ENCODE peak calls at places on chromosomes 7 and 10, in seven cellular contexts. One of them, this sample, is unnamed. For H3K36me3 and H3K4me1, the result is how much of the 10 kb centered on the place peaks cover.

GRCh38 chr10:6878067-6878412 is 298.0 kb upstream of the PRKCQ start:
- DNase-seq in lower lobe of right lung: no peak
- DNase-seq in uterus: no peak
- DNase-seq in prostate gland: peak
- DNase-seq in left ventricle myocardium inferior: no peak
- DNase-seq in neuronal stem cell: no peak
- DNase-seq in small intestine: no peak
- DNase-seq in this sample: no peak

GRCh38 chr7:157905740-157906461 is 569.1 kb downstream of the DNAJB6 start:
- DNase-seq in neuronal stem cell: no peak
- DNase-seq in small intestine: no peak
- DNase-seq in lower lobe of right lung: no peak
- DNase-seq in left ventricle myocardium inferior: peak
- DNase-seq in prostate gland: no peak
- DNase-seq in uterus: no peak
- DNase-seq in this sample: no peak

GRCh38 chr10:104589431-104589830 is 51.7 kb upstream of the SORCS3 start:
- DNase-seq in left ventricle myocardium inferior: no peak
- DNase-seq in lower lobe of right lung: no peak
- DNase-seq in prostate gland: no peak
- DNase-seq in uterus: no peak
- DNase-seq in small intestine: no peak
- DNase-seq in neuronal stem cell: no peak
- DNase-seq in this sample: no peak

GRCh38 chr10:70478191-70479160 is at the start of gene PALD1:
- DNase-seq in neuronal stem cell: peak
- DNase-seq in left ventricle myocardium inferior: peak
- DNase-seq in small intestine: no peak
- DNase-seq in uterus: peak
- DNase-seq in prostate gland: peak
- DNase-seq in lower lobe of right lung: peak
- DNase-seq in this sample: peak

GRCh38 chr7:139960158-139960557 is 102.6 kb downstream of the PARP12 start:
- DNase-seq in neuronal stem cell: no peak
- DNase-seq in prostate gland: no peak
- DNase-seq in small intestine: no peak
- DNase-seq in left ventricle myocardium inferior: no peak
- DNase-seq in lower lobe of right lung: no peak
- DNase-seq in uterus: no peak
- DNase-seq in this sample: no peak

GRCh38 chr10:24008164-24009066 is 200.5 kb upstream of the KIAA1217 start:
- DNase-seq in prostate gland: peak
- DNase-seq in lower lobe of right lung: no peak
- DNase-seq in small intestine: no peak
- DNase-seq in neuronal stem cell: peak
- DNase-seq in left ventricle myocardium inferior: peak
- DNase-seq in uterus: no peak
- DNase-seq in this sample: no peak

GRCh38 chr7:33661430-33662160 is 243.7 kb upstream of the BMPER start:
- DNase-seq in prostate gland: no peak
- DNase-seq in left ventricle myocardium inferior: no peak
- DNase-seq in neuronal stem cell: no peak
- DNase-seq in uterus: no peak
- DNase-seq in small intestine: no peak
- DNase-seq in lower lobe of right lung: no peak
- DNase-seq in this sample: no peak

GRCh38 chr7:152710134-152710404 is 34.1 kb upstream of the XRCC2 start:
- DNase-seq in prostate gland: no peak
- DNase-seq in left ventricle myocardium inferior: no peak
- DNase-seq in uterus: no peak
- DNase-seq in lower lobe of right lung: no peak
- DNase-seq in neuronal stem cell: no peak
- DNase-seq in small intestine: no peak
- DNase-seq in this sample: no peak

GRCh38 chr10:105063796-105064195 is 422.7 kb downstream of the SORCS3 start:
- DNase-seq in lower lobe of right lung: no peak
- DNase-seq in left ventricle myocardium inferior: peak
- DNase-seq in prostate gland: no peak
- DNase-seq in small intestine: peak
- DNase-seq in neuronal stem cell: peak
- DNase-seq in uterus: no peak
- DNase-seq in this sample: no peak

GRCh38 chr7:2646680-2647571 is 15.1 kb downstream of the TTYH3 start:
- DNase-seq in prostate gland: no peak
- DNase-seq in lower lobe of right lung: no peak
- DNase-seq in left ventricle myocardium inferior: no peak
- DNase-seq in uterus: no peak
- DNase-seq in neuronal stem cell: no peak
- DNase-seq in small intestine: no peak
- DNase-seq in this sample: peak

GRCh38 chr10:22682237-22683192 is 31.9 kb downstream of the PIP4K2A start:
- DNase-seq in prostate gland: no peak
- DNase-seq in lower lobe of right lung: peak
- DNase-seq in small intestine: peak
- DNase-seq in left ventricle myocardium inferior: no peak
- DNase-seq in neuronal stem cell: no peak
- DNase-seq in uterus: no peak
- DNase-seq in this sample: no peak

GRCh38 chr7:137703291-137704010 is 143.3 kb downstream of the DGKI start:
- DNase-seq in lower lobe of right lung: no peak
- DNase-seq in small intestine: no peak
- DNase-seq in uterus: no peak
- DNase-seq in left ventricle myocardium inferior: no peak
- DNase-seq in prostate gland: no peak
- DNase-seq in neuronal stem cell: no peak
- DNase-seq in this sample: no peak

GRCh38 chr7:24419070-24419469 is 135.1 kb downstream of the NPY start:
- DNase-seq in left ventricle myocardium inferior: no peak
- DNase-seq in prostate gland: no peak
- DNase-seq in neuronal stem cell: no peak
- DNase-seq in small intestine: no peak
- DNase-seq in lower lobe of right lung: no peak
- DNase-seq in uterus: no peak
- DNase-seq in this sample: no peak

GRCh38 chr7:44530990-44531389 is 10.1 kb downstream of the NPC1L1 start:
- DNase-seq in left ventricle myocardium inferior: no peak
- DNase-seq in uterus: no peak
- DNase-seq in lower lobe of right lung: no peak
- DNase-seq in small intestine: no peak
- DNase-seq in prostate gland: no peak
- DNase-seq in neuronal stem cell: no peak
- DNase-seq in this sample: no peak

GRCh38 chr7:112481833-112482669 is 1.3 kb downstream of the LSMEM1 start:
- DNase-seq in neuronal stem cell: no peak
- DNase-seq in small intestine: no peak
- DNase-seq in lower lobe of right lung: no peak
- DNase-seq in left ventricle myocardium inferior: peak
- DNase-seq in prostate gland: peak
- DNase-seq in uterus: peak
- DNase-seq in this sample: peak

GRCh38 chr10:95569368-95569767 is 8.2 kb upstream of the SORBS1 start:
- DNase-seq in prostate gland: no peak
- DNase-seq in left ventricle myocardium inferior: no peak
- DNase-seq in neuronal stem cell: no peak
- DNase-seq in small intestine: no peak
- DNase-seq in lower lobe of right lung: no peak
- DNase-seq in uterus: no peak
- DNase-seq in this sample: no peak

GRCh38 chr10:119104653-119105024 is 726 bp downstream of the DENND10 start:
- DNase-seq in neuronal stem cell: peak
- DNase-seq in prostate gland: no peak
- DNase-seq in left ventricle myocardium inferior: peak
- DNase-seq in lower lobe of right lung: peak
- DNase-seq in uterus: peak
- DNase-seq in small intestine: peak
- DNase-seq in this sample: peak

GRCh38 chr7:92297736-92298135 is 52.0 kb downstream of the ANKIB1 start:
- DNase-seq in left ventricle myocardium inferior: no peak
- DNase-seq in small intestine: no peak
- DNase-seq in neuronal stem cell: peak
- DNase-seq in uterus: no peak
- DNase-seq in lower lobe of right lung: no peak
- DNase-seq in prostate gland: no peak
- DNase-seq in this sample: no peak

GRCh38 chr7:66664590-66665293 is 36.1 kb downstream of the KCTD7 start:
- DNase-seq in left ventricle myocardium inferior: no peak
- DNase-seq in lower lobe of right lung: no peak
- DNase-seq in prostate gland: no peak
- DNase-seq in neuronal stem cell: no peak
- DNase-seq in uterus: no peak
- DNase-seq in small intestine: no peak
- DNase-seq in this sample: no peak

GRCh38 chr7:135509589-135509838 is 388 bp downstream of the CNOT4 start:
- DNase-seq in neuronal stem cell: no peak
- DNase-seq in uterus: no peak
- DNase-seq in small intestine: no peak
- DNase-seq in left ventricle myocardium inferior: no peak
- DNase-seq in lower lobe of right lung: no peak
- DNase-seq in prostate gland: no peak
- DNase-seq in this sample: no peak

GRCh38 chr10:104351919-104352318 is 1.7 kb upstream of the CFAP58 start:
- DNase-seq in uterus: no peak
- DNase-seq in left ventricle myocardium inferior: no peak
- DNase-seq in neuronal stem cell: no peak
- DNase-seq in small intestine: no peak
- DNase-seq in prostate gland: no peak
- DNase-seq in lower lobe of right lung: no peak
- DNase-seq in this sample: no peak

GRCh38 chr7:7868245-7868899 is 100.2 kb upstream of the GLCCI1 start:
- DNase-seq in left ventricle myocardium inferior: peak
- DNase-seq in prostate gland: no peak
- DNase-seq in small intestine: no peak
- DNase-seq in neuronal stem cell: no peak
- DNase-seq in uterus: no peak
- DNase-seq in lower lobe of right lung: no peak
- DNase-seq in this sample: no peak

GRCh38 chr10:21264271-21264670 is 261.2 kb downstream of the SKIDA1 start:
- DNase-seq in neuronal stem cell: no peak
- DNase-seq in uterus: no peak
- DNase-seq in left ventricle myocardium inferior: no peak
- DNase-seq in prostate gland: no peak
- DNase-seq in small intestine: no peak
- DNase-seq in lower lobe of right lung: no peak
- DNase-seq in this sample: no peak

GRCh38 chr7:35906191-35906908 is 105.5 kb downstream of the SEPTIN7 start:
- DNase-seq in lower lobe of right lung: no peak
- DNase-seq in small intestine: peak
- DNase-seq in prostate gland: peak
- DNase-seq in left ventricle myocardium inferior: no peak
- DNase-seq in neuronal stem cell: peak
- DNase-seq in uterus: peak
- DNase-seq in this sample: no peak

GRCh38 chr10:79995979-79996629 is 47.2 kb upstream of the SFTPD start:
- DNase-seq in neuronal stem cell: no peak
- DNase-seq in uterus: no peak
- DNase-seq in left ventricle myocardium inferior: no peak
- DNase-seq in small intestine: peak
- DNase-seq in lower lobe of right lung: no peak
- DNase-seq in prostate gland: no peak
- DNase-seq in this sample: no peak

GRCh38 chr7:8065356-8065813 is 96.8 kb downstream of the GLCCI1 start:
- DNase-seq in neuronal stem cell: no peak
- DNase-seq in prostate gland: no peak
- DNase-seq in uterus: no peak
- DNase-seq in small intestine: no peak
- DNase-seq in left ventricle myocardium inferior: no peak
- DNase-seq in lower lobe of right lung: no peak
- DNase-seq in this sample: no peak

GRCh38 chr7:508461-509170 is 11.0 kb downstream of the PDGFA start:
- DNase-seq in uterus: no peak
- DNase-seq in neuronal stem cell: no peak
- DNase-seq in lower lobe of right lung: peak
- DNase-seq in left ventricle myocardium inferior: peak
- DNase-seq in prostate gland: no peak
- DNase-seq in small intestine: no peak
- DNase-seq in this sample: peak
- H3K36me3 ChIP-seq in uterus: under half
- H3K36me3 ChIP-seq in neuronal stem cell: under half
- H3K36me3 ChIP-seq in lower lobe of right lung: under half
- H3K36me3 ChIP-seq in left ventricle myocardium inferior: under half
- H3K36me3 ChIP-seq in prostate gland: under half
- H3K36me3 ChIP-seq in small intestine: under half
- H3K36me3 ChIP-seq in this sample: under half

GRCh38 chr10:68158031-68158430 is 48.7 kb downstream of the MYPN start:
- DNase-seq in uterus: no peak
- DNase-seq in prostate gland: no peak
- DNase-seq in left ventricle myocardium inferior: no peak
- DNase-seq in small intestine: no peak
- DNase-seq in neuronal stem cell: no peak
- DNase-seq in lower lobe of right lung: no peak
- DNase-seq in this sample: no peak
- H3K4me3 ChIP-seq in uterus: no peak
- H3K4me3 ChIP-seq in prostate gland: no peak
- H3K4me3 ChIP-seq in left ventricle myocardium inferior: no peak
- H3K4me3 ChIP-seq in small intestine: no peak
- H3K4me3 ChIP-seq in neuronal stem cell: no peak
- H3K4me3 ChIP-seq in lower lobe of right lung: no peak
- H3K4me3 ChIP-seq in this sample: no peak

GRCh38 chr10:61900829-61901783 is at the start of gene ARID5B:
- DNase-seq in uterus: peak
- DNase-seq in left ventricle myocardium inferior: no peak
- DNase-seq in prostate gland: peak
- DNase-seq in lower lobe of right lung: no peak
- DNase-seq in neuronal stem cell: peak
- DNase-seq in small intestine: peak
- DNase-seq in this sample: peak
- H3K4me1 ChIP-seq in uterus: under half
- H3K4me1 ChIP-seq in left ventricle myocardium inferior: half or more
- H3K4me1 ChIP-seq in prostate gland: under half
- H3K4me1 ChIP-seq in lower lobe of right lung: half or more
- H3K4me1 ChIP-seq in neuronal stem cell: under half
- H3K4me1 ChIP-seq in small intestine: under half
- H3K4me1 ChIP-seq in this sample: under half

DNA sequence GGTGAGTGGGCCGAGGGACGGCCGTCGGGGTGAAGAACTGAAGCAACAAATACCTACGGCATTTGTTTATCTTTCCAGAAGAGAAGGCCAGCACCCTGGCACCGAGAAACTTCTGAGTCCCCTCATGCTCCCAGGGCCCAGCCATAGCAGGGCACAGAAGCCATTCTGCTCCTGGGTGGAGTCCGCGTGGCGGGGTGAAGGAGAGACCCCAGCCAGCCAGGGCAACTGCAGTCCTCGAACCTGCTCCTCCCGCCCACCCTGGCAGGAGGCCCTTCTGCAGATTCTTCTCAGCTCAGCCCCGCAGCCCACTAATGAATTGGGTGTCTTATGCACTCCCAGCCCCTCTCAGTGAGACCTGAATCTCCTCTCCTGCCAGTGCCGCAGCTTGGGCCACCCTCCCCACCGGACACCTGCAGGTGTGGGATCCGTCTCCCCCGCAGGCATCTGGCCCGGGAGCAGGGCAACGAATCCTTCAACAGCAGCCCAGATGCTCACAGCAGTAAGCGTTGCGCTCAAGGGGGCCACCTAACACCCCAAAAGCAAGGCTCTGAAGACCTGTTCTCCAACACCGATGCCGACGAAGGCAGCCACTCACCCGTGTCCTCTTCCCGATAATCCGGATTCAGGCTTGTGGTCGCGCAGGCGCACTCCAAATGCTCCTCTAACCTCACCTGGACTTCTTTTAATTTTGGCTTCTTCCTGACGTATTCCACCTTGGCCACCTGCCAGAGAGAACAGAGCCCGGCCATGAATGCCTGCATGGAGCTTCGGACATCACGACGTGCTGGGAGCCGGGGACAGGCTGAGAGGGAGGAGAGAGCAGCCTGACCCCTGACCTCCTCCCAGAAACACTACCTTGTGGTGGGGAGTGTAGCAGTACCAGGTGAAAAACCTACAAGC is 18.9 kb downstream of the PDGFA start:
- DNase-seq in neuronal stem cell: no peak
- DNase-seq in left ventricle myocardium inferior: peak
- DNase-seq in prostate gland: no peak
- DNase-seq in uterus: no peak
- DNase-seq in lower lobe of right lung: peak
- DNase-seq in small intestine: no peak
- DNase-seq in this sample: peak
- H3K36me3 ChIP-seq in neuronal stem cell: under half
- H3K36me3 ChIP-seq in left ventricle myocardium inferior: half or more
- H3K36me3 ChIP-seq in prostate gland: under half
- H3K36me3 ChIP-seq in uterus: under half
- H3K36me3 ChIP-seq in lower lobe of right lung: under half
- H3K36me3 ChIP-seq in small intestine: under half
- H3K36me3 ChIP-seq in this sample: under half

This sample was measured in aorta.